ENCODE peak calls at places on chromosomes 6 and 20, in four cellular contexts. R is HCT116, G is A549, V is breast epithelium. N is an unnamed sample. For H3K4me1, the result is how much of the 10 kb centered on the place peaks cover.

GRCh38 chr6:158072083-158072721 is 90.5 kb downstream of the SYNJ2 start:
- DNase-seq in R (no peak), G (peak), V (peak), N (peak)

GRCh38 chr6:159969921-159970320 is 1.0 kb downstream of the IGF2R start:
- DNase-seq in R (peak), G (peak), V (no peak), N (peak)

GRCh38 chr20:9220874-9221547 is 152.1 kb downstream of the PLCB4 start:
- DNase-seq in R (no peak), G (no peak), V (no peak), N (peak)

GRCh38 chr20:48776306-48776705 is 51.5 kb downstream of the PREX1 start:
- DNase-seq in R (no peak), G (no peak), V (no peak), N (no peak)

GRCh38 chr6:72272958-72273357 is 348.9 kb upstream of the KCNQ5 start:
- DNase-seq in R (no peak), G (no peak), V (no peak), N (no peak)

GRCh38 chr20:19692100-19692499 is 66.0 kb upstream of the RIN2 start:
- DNase-seq in R (no peak), G (peak), V (no peak), N (no peak)

GRCh38 chr20:56244259-56244658 is 4.3 kb upstream of the MC3R start:
- DNase-seq in R (no peak), G (no peak), V (no peak), N (no peak)

GRCh38 chr6:38080889-38081288 is 261.4 kb downstream of the ZFAND3 start:
- DNase-seq in R (no peak), G (no peak), V (no peak), N (no peak)

GRCh38 chr6:146915671-146916127 is 288.5 kb upstream of the STXBP5 start:
- DNase-seq in R (no peak), G (peak), V (no peak), N (peak)

GRCh38 chr6:159062564-159062945 is 17.8 kb upstream of the TAGAP start:
- DNase-seq in R (no peak), G (no peak), V (no peak), N (no peak)

GRCh38 chr6:134896881-134897280 is 53.0 kb downstream of the ALDH8A1 start:
- DNase-seq in R (no peak), G (no peak), V (no peak), N (no peak)

GRCh38 chr20:43976577-43976976 is 61.9 kb downstream of the TOX2 start:
- DNase-seq in R (no peak), G (no peak), V (no peak), N (no peak)

GRCh38 chr6:111892431-111892830 is 19.2 kb upstream of the FYN start:
- DNase-seq in R (no peak), G (no peak), V (no peak), N (no peak)

GRCh38 chr6:17633465-17634188 is 33.5 kb downstream of the FAM8A1 start:
- DNase-seq in R (no peak), G (no peak), V (no peak), N (no peak)

GRCh38 chr20:35699914-35700624 is 864 bp downstream of the ROMO1 start:
- DNase-seq in R (no peak), G (no peak), V (no peak), N (no peak)

GRCh38 chr6:93423542-93423941 is 4.2 kb upstream of the EPHA7 start:
- DNase-seq in R (peak), G (peak), V (no peak), N (no peak)

GRCh38 chr6:7270320-7271204 is 42.4 kb downstream of the SSR1 start:
- DNase-seq in R (no peak), G (no peak), V (no peak), N (no peak)

GRCh38 chr6:42984924-42985475 is 630 bp downstream of the PPP2R5D start:
- DNase-seq in R (no peak), G (no peak), V (no peak), N (peak)

GRCh38 chr20:43717616-43717995 is 9.2 kb downstream of the GTSF1L start:
- DNase-seq in R (no peak), G (no peak), V (no peak), N (no peak)

GRCh38 chr6:160327981-160328380 is 20.2 kb upstream of the SLC22A3 start:
- DNase-seq in R (no peak), G (no peak), V (no peak), N (no peak)

GRCh38 chr20:45946149-45946970 is 11.9 kb downstream of the PCIF1 start:
- DNase-seq in R (no peak), G (no peak), V (no peak), N (no peak)

GRCh38 chr6:3534599-3534998 is 77.7 kb upstream of the SLC22A23 start:
- DNase-seq in R (no peak), G (no peak), V (no peak), N (peak)

GRCh38 chr20:3209946-3210317 is 634 bp downstream of the ITPA start:
- DNase-seq in R (no peak), G (no peak), V (no peak), N (no peak)

GRCh38 chr6:40779399-40779798 is 192.2 kb upstream of the LRFN2 start:
- DNase-seq in R (peak), G (no peak), V (no peak), N (peak)

GRCh38 chr6:98566126-98566525 is 268.2 kb upstream of the POU3F2 start:
- DNase-seq in R (no peak), G (no peak), V (no peak), N (no peak)

GRCh38 chr20:22746957-22747356 is 162.6 kb upstream of the FOXA2 start:
- DNase-seq in R (no peak), G (no peak), V (no peak), N (no peak)

GRCh38 chr6:146444195-146444594 is 99.4 kb upstream of the RAB32 start:
- DNase-seq in R (no peak), G (no peak), V (no peak), N (no peak)

GRCh38 chr6:91082311-91082803 is 495.5 kb upstream of the MAP3K7 start:
- DNase-seq in R (no peak), G (no peak), V (no peak), N (peak)

GRCh38 chr6:133512410-133513016 is 271.4 kb downstream of the EYA4 start:
- DNase-seq in R (peak), G (peak), V (no peak), N (no peak)

GRCh38 chr20:13745784-13746183 is 38.9 kb downstream of the ESF1 start:
- DNase-seq in R (no peak), G (no peak), V (no peak), N (no peak)

GRCh38 chr20:54351371-54352136 is 123.8 kb upstream of the DOK5 start:
- DNase-seq in R (no peak), G (no peak), V (no peak), N (peak)

GRCh38 chr6:3382399-3383279 is 74.2 kb downstream of the SLC22A23 start:
- DNase-seq in R (peak), G (peak), V (no peak), N (no peak)

DNA sequence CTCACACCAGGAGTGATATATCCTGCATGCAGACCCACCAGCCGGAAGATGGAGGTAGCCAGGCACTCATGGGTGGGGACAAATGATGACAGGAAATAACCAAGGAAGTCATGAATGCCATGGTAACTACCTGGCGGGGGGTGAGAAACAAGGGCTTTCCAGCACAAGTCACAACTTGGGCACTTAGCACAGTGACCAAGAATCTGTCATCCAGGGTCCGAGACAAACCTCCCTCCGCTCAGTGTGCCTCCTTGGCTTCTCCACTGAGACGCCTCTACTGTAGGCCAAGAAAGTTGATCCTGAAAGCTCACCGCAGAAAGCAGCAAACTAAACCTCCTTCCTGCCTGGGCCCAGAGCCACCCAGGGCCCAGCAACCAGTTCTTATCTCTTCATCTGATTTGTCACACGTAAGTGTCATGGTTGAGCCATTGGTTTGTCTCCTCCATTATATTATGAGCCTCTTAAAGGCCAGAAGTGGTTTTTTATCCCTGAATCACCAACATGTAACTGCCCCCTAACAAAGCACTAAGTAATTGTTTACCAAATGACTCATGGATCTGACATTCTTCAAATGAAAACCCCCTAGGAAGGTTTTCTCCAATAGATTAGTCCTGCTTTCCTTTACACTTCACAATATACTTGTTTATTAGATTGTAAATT is 84.3 kb upstream of the TAB2 start:
- DNase-seq in R (peak), G (peak), V (no peak), N (peak)
- H3K27ac ChIP-seq in R (peak), G (peak), V (peak), N (peak)

GRCh38 chr6:85114583-85114939 is 335.3 kb upstream of the NT5E start:
- DNase-seq in R (no peak), G (no peak), V (no peak), N (no peak)
- H3K4me3 ChIP-seq in R (no peak), G (no peak), V (peak), N (no peak)

GRCh38 chr20:49938173-49939163 is 2.3 kb downstream of the RNF114 start:
- DNase-seq in R (no peak), G (no peak), V (no peak), N (no peak)
- H3K4me1 ChIP-seq in R (under half), G (under half), V (under half), N (under half)

GRCh38 chr6:20661721-20662120 is 127.5 kb downstream of the CDKAL1 start:
- DNase-seq in R (no peak), G (no peak), V (no peak), N (no peak)
- H3K27ac ChIP-seq in R (no peak), G (no peak), V (peak), N (no peak)

DNA sequence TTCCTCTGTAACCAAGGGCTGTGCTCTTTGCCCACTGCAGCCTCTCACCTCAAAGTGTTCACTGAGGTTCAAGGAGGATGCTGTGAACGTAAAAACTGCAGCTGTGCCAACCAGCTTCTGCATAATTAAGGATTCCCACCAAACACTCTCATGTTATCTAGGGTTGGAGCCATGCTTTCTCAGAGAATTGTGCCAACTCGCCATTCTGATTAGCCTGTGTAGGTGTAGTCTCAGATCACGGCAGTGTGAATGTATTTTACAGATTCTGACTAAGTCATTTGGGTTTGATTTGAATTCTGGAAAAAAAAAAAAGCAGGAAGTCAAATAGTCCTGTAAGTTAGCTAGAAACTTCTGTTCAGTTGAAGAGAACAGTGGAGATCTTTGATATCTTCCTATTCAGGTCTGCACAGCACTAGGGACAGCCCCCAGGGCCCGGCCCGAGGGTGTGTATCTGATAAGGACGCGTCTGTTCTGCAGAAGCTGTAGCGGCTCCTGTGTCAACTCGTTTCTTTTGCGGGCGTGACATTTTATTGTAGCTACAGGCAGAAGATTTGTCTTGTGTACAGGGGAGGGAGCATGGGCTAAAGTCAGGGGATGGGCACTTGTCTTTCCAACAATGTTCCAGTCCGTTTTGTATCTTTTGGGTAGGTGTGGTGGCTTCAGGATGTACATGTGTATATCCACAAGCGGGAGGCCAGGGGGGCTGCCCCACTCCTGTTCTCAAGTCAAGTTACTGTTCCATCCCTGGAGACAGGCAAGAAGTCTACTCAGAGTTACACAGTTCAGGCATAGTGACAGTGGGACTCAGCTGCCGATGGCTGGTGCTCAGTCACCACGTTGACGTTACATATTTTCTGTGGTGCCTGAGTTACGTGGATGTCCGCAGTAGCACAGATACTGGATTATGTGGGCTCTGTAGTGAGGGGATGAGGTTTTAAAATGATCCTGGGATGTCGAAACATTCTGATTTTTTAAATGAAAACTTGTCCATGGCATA is 12.4 kb downstream of the IRF4 start:
- DNase-seq in R (no peak), G (no peak), V (no peak), N (no peak)
- H3K4me3 ChIP-seq in R (no peak), G (no peak), V (no peak), N (no peak)

GRCh38 chr20:38873050-38873581 is 53.1 kb upstream of the FAM83D start:
- DNase-seq in R (no peak), G (no peak), V (no peak), N (no peak)
- H3K4me1 ChIP-seq in R (under half), G (under half), V (under half), N (under half)

GRCh38 chr6:52538921-52539354 is 37.9 kb downstream of the TRAM2 start:
- DNase-seq in R (no peak), G (no peak), V (no peak), N (peak)
- H3K27ac ChIP-seq in R (no peak), G (no peak), V (no peak), N (peak)

N was measured in SJSA1.